ENCODE peak calls at places on chromosome 17, in seven cellular contexts. One of them, this sample, is unnamed.

GRCh38 chr17:21171970-21172510 is 41.9 kb downstream of the TMEM11 start:
- DNase-seq in BJ: no peak
- DNase-seq in fibroblast of lung: no peak
- DNase-seq in body of pancreas: no peak
- DNase-seq in AG04449: no peak
- DNase-seq in heart right ventricle: no peak
- DNase-seq in brain microvascular endothelial cell: no peak
- DNase-seq in this sample: no peak

GRCh38 chr17:73542323-73542722 is 101.9 kb downstream of the SDK2 start:
- DNase-seq in BJ: no peak
- DNase-seq in fibroblast of lung: no peak
- DNase-seq in body of pancreas: no peak
- DNase-seq in AG04449: no peak
- DNase-seq in heart right ventricle: no peak
- DNase-seq in brain microvascular endothelial cell: no peak
- DNase-seq in this sample: no peak

GRCh38 chr17:48022906-48023305 is 14.7 kb downstream of the COPZ2 start:
- DNase-seq in BJ: no peak
- DNase-seq in fibroblast of lung: no peak
- DNase-seq in body of pancreas: no peak
- DNase-seq in AG04449: no peak
- DNase-seq in heart right ventricle: no peak
- DNase-seq in brain microvascular endothelial cell: no peak
- DNase-seq in this sample: no peak

GRCh38 chr17:37400505-37400904 is 6.1 kb downstream of the ACACA start:
- DNase-seq in BJ: no peak
- DNase-seq in fibroblast of lung: no peak
- DNase-seq in body of pancreas: no peak
- DNase-seq in AG04449: no peak
- DNase-seq in heart right ventricle: no peak
- DNase-seq in brain microvascular endothelial cell: no peak
- DNase-seq in this sample: no peak

GRCh38 chr17:58658804-58659713 is 32.8 kb downstream of the TEX14 start:
- DNase-seq in BJ: peak; percentile 62
- DNase-seq in fibroblast of lung: peak; percentile 99
- DNase-seq in body of pancreas: peak; percentile 83
- DNase-seq in AG04449: peak; percentile 95
- DNase-seq in heart right ventricle: peak; percentile 16
- DNase-seq in brain microvascular endothelial cell: peak; percentile 95
- DNase-seq in this sample: peak; percentile 97

GRCh38 chr17:56203430-56203829 is 50.2 kb downstream of the ANKFN1 start:
- DNase-seq in BJ: no peak
- DNase-seq in fibroblast of lung: no peak
- DNase-seq in body of pancreas: no peak
- DNase-seq in AG04449: no peak
- DNase-seq in heart right ventricle: no peak
- DNase-seq in brain microvascular endothelial cell: no peak
- DNase-seq in this sample: peak; percentile 30

GRCh38 chr17:51425793-51426192 is 165.4 kb downstream of the UTP18 start:
- DNase-seq in BJ: no peak
- DNase-seq in fibroblast of lung: no peak
- DNase-seq in body of pancreas: no peak
- DNase-seq in AG04449: no peak
- DNase-seq in heart right ventricle: no peak
- DNase-seq in brain microvascular endothelial cell: no peak
- DNase-seq in this sample: no peak

GRCh38 chr17:32671891-32672290 is 185.1 kb downstream of the CDK5R1 start:
- DNase-seq in BJ: no peak
- DNase-seq in fibroblast of lung: peak; percentile 11
- DNase-seq in body of pancreas: peak; percentile 17
- DNase-seq in AG04449: no peak
- DNase-seq in heart right ventricle: peak; percentile 43
- DNase-seq in brain microvascular endothelial cell: no peak
- DNase-seq in this sample: peak; percentile 13

GRCh38 chr17:57442914-57443571 is 186.7 kb downstream of the MSI2 start:
- DNase-seq in BJ: no peak
- DNase-seq in fibroblast of lung: peak; percentile 21
- DNase-seq in body of pancreas: no peak
- DNase-seq in AG04449: no peak
- DNase-seq in heart right ventricle: peak; percentile 52
- DNase-seq in brain microvascular endothelial cell: no peak
- DNase-seq in this sample: peak; percentile 59

GRCh38 chr17:81153340-81153803 is 11.9 kb upstream of the PVALEF start:
- DNase-seq in BJ: no peak
- DNase-seq in fibroblast of lung: peak; percentile 18
- DNase-seq in body of pancreas: no peak
- DNase-seq in AG04449: no peak
- DNase-seq in heart right ventricle: no peak
- DNase-seq in brain microvascular endothelial cell: peak; percentile 77
- DNase-seq in this sample: peak; percentile 40

GRCh38 chr17:75827291-75828050 is 16.7 kb downstream of the UNC13D start:
- DNase-seq in BJ: no peak
- DNase-seq in fibroblast of lung: peak; percentile 52
- DNase-seq in body of pancreas: peak; percentile 68
- DNase-seq in AG04449: no peak
- DNase-seq in heart right ventricle: peak; percentile 79
- DNase-seq in brain microvascular endothelial cell: peak; percentile 56
- DNase-seq in this sample: peak; percentile 37

GRCh38 chr17:79220715-79221291 is 146.2 kb downstream of the ENGASE start:
- DNase-seq in BJ: no peak
- DNase-seq in fibroblast of lung: no peak
- DNase-seq in body of pancreas: no peak
- DNase-seq in AG04449: no peak
- DNase-seq in heart right ventricle: no peak
- DNase-seq in brain microvascular endothelial cell: no peak
- DNase-seq in this sample: no peak

GRCh38 chr17:33753452-33753851 is 460.4 kb upstream of the ASIC2 start:
- DNase-seq in BJ: no peak
- DNase-seq in fibroblast of lung: no peak
- DNase-seq in body of pancreas: no peak
- DNase-seq in AG04449: no peak
- DNase-seq in heart right ventricle: no peak
- DNase-seq in brain microvascular endothelial cell: no peak
- DNase-seq in this sample: no peak

GRCh38 chr17:63399856-63400255 is 46.2 kb downstream of the CYB561 start:
- DNase-seq in BJ: no peak
- DNase-seq in fibroblast of lung: peak; percentile 93
- DNase-seq in body of pancreas: peak; percentile 28
- DNase-seq in AG04449: no peak
- DNase-seq in heart right ventricle: peak; percentile 70
- DNase-seq in brain microvascular endothelial cell: peak; percentile 5
- DNase-seq in this sample: no peak

GRCh38 chr17:62906881-62907280 is 59.2 kb upstream of the TANC2 start:
- DNase-seq in BJ: no peak
- DNase-seq in fibroblast of lung: no peak
- DNase-seq in body of pancreas: no peak
- DNase-seq in AG04449: no peak
- DNase-seq in heart right ventricle: no peak
- DNase-seq in brain microvascular endothelial cell: no peak
- DNase-seq in this sample: no peak

GRCh38 chr17:5555254-5555653 is 29.1 kb downstream of the NLRP1 start:
- DNase-seq in BJ: peak; percentile 74
- DNase-seq in fibroblast of lung: peak; percentile 33
- DNase-seq in body of pancreas: no peak
- DNase-seq in AG04449: peak; percentile 68
- DNase-seq in heart right ventricle: no peak
- DNase-seq in brain microvascular endothelial cell: peak; percentile 24
- DNase-seq in this sample: no peak

GRCh38 chr17:35969558-35970442 is 11.5 kb downstream of the CCL16 start:
- DNase-seq in BJ: peak; percentile 10
- DNase-seq in fibroblast of lung: peak; percentile 81
- DNase-seq in body of pancreas: peak; percentile 82
- DNase-seq in AG04449: peak; percentile 23
- DNase-seq in heart right ventricle: peak; percentile 29
- DNase-seq in brain microvascular endothelial cell: peak; percentile 79
- DNase-seq in this sample: peak; percentile 79

GRCh38 chr17:48011405-48012150 is 26.0 kb downstream of the COPZ2 start:
- DNase-seq in BJ: no peak
- DNase-seq in fibroblast of lung: peak; percentile 33
- DNase-seq in body of pancreas: peak; percentile 29
- DNase-seq in AG04449: no peak
- DNase-seq in heart right ventricle: no peak
- DNase-seq in brain microvascular endothelial cell: peak; percentile 40
- DNase-seq in this sample: peak; percentile 39

GRCh38 chr17:21019976-21020575 is 22.7 kb downstream of the USP22 start:
- DNase-seq in BJ: no peak
- DNase-seq in fibroblast of lung: no peak
- DNase-seq in body of pancreas: no peak
- DNase-seq in AG04449: no peak
- DNase-seq in heart right ventricle: no peak
- DNase-seq in brain microvascular endothelial cell: no peak
- DNase-seq in this sample: no peak

GRCh38 chr17:44317545-44317944 is 7.1 kb downstream of the SLC25A39 start:
- DNase-seq in BJ: no peak
- DNase-seq in fibroblast of lung: no peak
- DNase-seq in body of pancreas: no peak
- DNase-seq in AG04449: no peak
- DNase-seq in heart right ventricle: no peak
- DNase-seq in brain microvascular endothelial cell: no peak
- DNase-seq in this sample: no peak

GRCh38 chr17:60615840-60616239 is 15.8 kb downstream of the PPM1D start:
- DNase-seq in BJ: no peak
- DNase-seq in fibroblast of lung: no peak
- DNase-seq in body of pancreas: no peak
- DNase-seq in AG04449: no peak
- DNase-seq in heart right ventricle: no peak
- DNase-seq in brain microvascular endothelial cell: no peak
- DNase-seq in this sample: no peak
- TF ChIP-seq CTCF in BJ: no peak
- TF ChIP-seq CTCF in fibroblast of lung: no peak
- TF ChIP-seq CTCF in body of pancreas: no peak
- TF ChIP-seq CTCF in AG04449: no peak
- TF ChIP-seq CTCF in heart right ventricle: no peak
- TF ChIP-seq CTCF in brain microvascular endothelial cell: no peak
- TF ChIP-seq CTCF in this sample: no peak

GRCh38 chr17:40615989-40616476 is 31.6 kb downstream of the SMARCE1 start:
- DNase-seq in BJ: no peak
- DNase-seq in fibroblast of lung: no peak
- DNase-seq in body of pancreas: no peak
- DNase-seq in AG04449: no peak
- DNase-seq in heart right ventricle: no peak
- DNase-seq in brain microvascular endothelial cell: no peak
- DNase-seq in this sample: no peak
- TF ChIP-seq CTCF in BJ: no peak
- TF ChIP-seq CTCF in fibroblast of lung: no peak
- TF ChIP-seq CTCF in body of pancreas: no peak
- TF ChIP-seq CTCF in AG04449: no peak
- TF ChIP-seq CTCF in heart right ventricle: no peak
- TF ChIP-seq CTCF in brain microvascular endothelial cell: no peak
- TF ChIP-seq CTCF in this sample: no peak

GRCh38 chr17:16406742-16407674 is 8.4 kb upstream of the TRPV2 start:
- DNase-seq in BJ: no peak
- DNase-seq in fibroblast of lung: no peak
- DNase-seq in body of pancreas: peak; percentile 37
- DNase-seq in AG04449: no peak
- DNase-seq in heart right ventricle: peak; percentile 68
- DNase-seq in brain microvascular endothelial cell: no peak
- DNase-seq in this sample: no peak

DNA sequence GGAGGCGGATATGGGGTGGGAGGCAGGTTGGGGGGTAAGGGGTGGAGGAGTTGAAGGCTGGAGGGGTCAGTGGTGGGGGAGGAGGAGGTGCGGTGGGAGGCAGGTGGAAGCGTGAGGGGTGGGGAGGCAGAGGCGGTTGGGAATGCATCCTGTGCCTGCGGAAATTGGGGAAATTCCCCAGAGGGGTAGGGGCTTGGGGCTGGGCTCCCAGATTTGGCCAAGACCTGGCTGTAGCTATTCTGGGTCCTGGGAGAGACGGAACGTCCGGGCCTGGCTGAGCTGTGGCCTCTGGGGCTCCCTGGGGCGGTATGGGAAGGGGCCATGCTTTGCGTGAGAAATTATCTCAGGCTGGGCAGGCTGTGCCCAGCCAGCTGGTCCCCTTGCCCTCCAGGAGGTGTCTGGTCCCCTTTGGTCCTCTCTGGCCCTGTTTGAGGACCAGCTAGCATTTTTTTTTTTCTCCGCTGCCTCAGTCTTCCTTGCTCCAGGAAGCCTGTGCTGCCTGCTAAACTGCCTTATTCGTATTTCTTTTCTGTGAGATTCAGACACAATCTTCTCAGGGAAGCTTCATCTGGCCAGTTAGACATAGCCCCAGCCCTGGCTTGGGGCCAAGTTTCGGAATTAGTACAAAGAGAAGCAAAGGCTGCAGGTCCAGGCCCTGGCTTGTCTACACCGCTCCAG is 7.3 kb upstream of the TRPV2 start:
- DNase-seq in BJ: no peak
- DNase-seq in fibroblast of lung: peak; percentile 58
- DNase-seq in body of pancreas: peak; percentile 73
- DNase-seq in AG04449: no peak
- DNase-seq in heart right ventricle: peak; percentile 52
- DNase-seq in brain microvascular endothelial cell: peak; percentile 52
- DNase-seq in this sample: peak; percentile 75
- TF ChIP-seq CTCF in BJ: no peak
- TF ChIP-seq CTCF in fibroblast of lung: no peak
- TF ChIP-seq CTCF in body of pancreas: no peak
- TF ChIP-seq CTCF in AG04449: no peak
- TF ChIP-seq CTCF in heart right ventricle: no peak
- TF ChIP-seq CTCF in brain microvascular endothelial cell: no peak
- TF ChIP-seq CTCF in this sample: no peak

DNA sequence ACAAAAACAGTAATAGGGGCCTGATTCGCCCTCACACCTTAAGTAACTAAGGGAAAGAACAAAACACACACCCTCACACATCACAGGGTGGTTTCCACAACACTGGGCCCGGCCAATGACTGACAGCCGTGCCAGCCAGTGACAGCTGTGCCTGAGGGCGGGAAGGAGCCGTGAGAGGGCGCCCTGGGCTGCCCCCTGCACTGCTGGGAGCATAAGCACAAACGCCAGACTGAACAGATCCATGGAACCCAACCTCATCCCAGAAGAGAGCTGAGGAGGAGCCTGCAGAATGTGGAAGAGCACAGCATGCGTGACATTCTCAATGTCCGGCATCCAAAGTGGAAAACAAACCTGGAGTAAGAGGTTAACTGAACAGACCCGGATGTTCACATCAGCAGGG is 16.0 kb downstream of the CSNK1D start:
- DNase-seq in BJ: no peak
- DNase-seq in fibroblast of lung: no peak
- DNase-seq in body of pancreas: no peak
- DNase-seq in AG04449: no peak
- DNase-seq in heart right ventricle: peak; percentile 56
- DNase-seq in brain microvascular endothelial cell: peak; percentile 55
- DNase-seq in this sample: no peak
- TF ChIP-seq CTCF in BJ: no peak
- TF ChIP-seq CTCF in fibroblast of lung: no peak
- TF ChIP-seq CTCF in body of pancreas: no peak
- TF ChIP-seq CTCF in AG04449: no peak
- TF ChIP-seq CTCF in heart right ventricle: no peak
- TF ChIP-seq CTCF in brain microvascular endothelial cell: no peak
- TF ChIP-seq CTCF in this sample: no peak

DNA sequence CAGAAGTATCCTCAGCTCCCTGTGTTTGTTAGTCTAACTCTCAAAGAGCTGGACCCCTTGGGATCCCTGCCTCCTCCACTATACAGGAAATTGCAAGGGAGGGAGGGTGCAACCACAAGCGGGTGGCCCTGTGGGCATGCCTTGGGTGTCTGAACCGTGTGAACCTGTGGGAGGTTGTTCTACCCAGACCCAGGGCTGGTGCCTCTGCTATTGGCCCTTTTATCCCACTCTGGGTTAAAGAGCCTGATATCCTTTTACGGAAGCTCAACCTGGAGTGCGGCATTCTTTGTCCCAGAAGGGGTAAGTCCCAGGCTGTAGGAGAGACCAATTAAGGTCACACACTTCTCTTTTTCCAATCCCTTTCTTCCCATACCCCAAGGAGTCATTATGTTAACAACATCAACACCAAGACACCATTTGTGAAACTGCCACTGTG is 53.4 kb downstream of the ARSG start:
- DNase-seq in BJ: no peak
- DNase-seq in fibroblast of lung: no peak
- DNase-seq in body of pancreas: no peak
- DNase-seq in AG04449: no peak
- DNase-seq in heart right ventricle: no peak
- DNase-seq in brain microvascular endothelial cell: no peak
- DNase-seq in this sample: no peak
- TF ChIP-seq CTCF in BJ: no peak
- TF ChIP-seq CTCF in fibroblast of lung: no peak
- TF ChIP-seq CTCF in body of pancreas: no peak
- TF ChIP-seq CTCF in AG04449: no peak
- TF ChIP-seq CTCF in heart right ventricle: no peak
- TF ChIP-seq CTCF in brain microvascular endothelial cell: no peak
- TF ChIP-seq CTCF in this sample: no peak